ENCODE peak calls at places on chromosomes 12 and 14, in five cellular contexts. J, M, H, B and W are unnamed samples.

GRCh38 chr12:64178122-64178521 is 44.0 kb downstream of the KICS2 start:
- DNase-seq in B (no peak), M (no peak), J (no peak), H (no peak), W (no peak)

GRCh38 chr14:101796479-101796878 is 35.0 kb downstream of the PPP2R5C start:
- DNase-seq in J (no peak), M (no peak), H (no peak), B (no peak), W (no peak)

GRCh38 chr12:12138203-12139154 is 67.7 kb downstream of the BCL2L14 start:
- DNase-seq in H (no peak), B (no peak), M (no peak), J (no peak), W (no peak)

GRCh38 chr14:51845811-51846210 is 14.6 kb upstream of the GNG2 start:
- DNase-seq in B (no peak), H (no peak), M (no peak), J (no peak), W (no peak)

GRCh38 chr12:111174283-111175108 is 194.4 kb downstream of the PHETA1 start:
- DNase-seq in B (no peak), H (no peak), M (no peak), J (no peak), W (no peak)

GRCh38 chr12:50314629-50315312 is 31.5 kb upstream of the LIMA1 start:
- DNase-seq in H (no peak), B (no peak), J (no peak), M (no peak), W (peak; percentile 19)

GRCh38 chr14:22518073-22518472 is 71.0 kb downstream of the DAD1 start:
- DNase-seq in M (no peak), H (no peak), B (no peak), J (no peak), W (no peak)

GRCh38 chr12:94149781-94150482 is 1.6 kb downstream of the PLXNC1 start:
- DNase-seq in M (peak; percentile 60), H (peak; percentile 54), J (peak; percentile 78), B (no peak), W (no peak)

GRCh38 chr12:101256271-101256670 is 23.6 kb upstream of the UTP20 start:
- DNase-seq in M (no peak), H (no peak), B (no peak), J (no peak), W (no peak)

GRCh38 chr14:58082491-58083098 is 69.4 kb downstream of the ARMH4 start:
- DNase-seq in H (no peak), J (no peak), M (no peak), B (no peak), W (peak; percentile 80)

GRCh38 chr12:113065126-113066007 is 8.8 kb downstream of the DTX1 start:
- DNase-seq in M (no peak), B (no peak), J (peak; percentile 64), H (no peak), W (no peak)

GRCh38 chr14:47675489-47676300 is at the start of gene MDGA2:
- DNase-seq in B (no peak), H (no peak), J (peak; percentile 39), M (no peak), W (no peak)

GRCh38 chr12:127145929-127146789 is 1120.8 kb upstream of the TMEM132C start:
- DNase-seq in J (peak; percentile 87), M (peak; percentile 60), H (peak; percentile 75), B (no peak), W (peak; percentile 31)

GRCh38 chr12:14962180-14962579 is 779 bp upstream of the ARHGDIB start:
- DNase-seq in H (no peak), B (no peak), J (no peak), M (no peak), W (no peak)

GRCh38 chr14:46018846-46019420 is 632.6 kb downstream of the RPL10L start:
- DNase-seq in M (no peak), B (no peak), J (no peak), H (no peak), W (no peak)

GRCh38 chr14:102046337-102047278 is 40.2 kb downstream of the HSP90AA1 start:
- DNase-seq in J (peak; percentile 96), B (no peak), H (peak; percentile 88), M (peak; percentile 69), W (no peak)

GRCh38 chr12:39931231-39931630 is 174.7 kb downstream of the SLC2A13 start:
- DNase-seq in B (no peak), J (no peak), H (peak; percentile 47), M (no peak), W (no peak)

GRCh38 chr12:64145226-64145625 is 76.9 kb downstream of the KICS2 start:
- DNase-seq in B (no peak), M (no peak), J (no peak), H (no peak), W (no peak)

GRCh38 chr12:83753882-83754281 is 1067.2 kb downstream of the TMTC2 start:
- DNase-seq in H (no peak), M (no peak), J (no peak), B (no peak), W (no peak)

GRCh38 chr14:27435923-27436674 is 838.3 kb upstream of the NOVA1 start:
- DNase-seq in J (no peak), H (no peak), M (no peak), B (no peak), W (no peak)

GRCh38 chr14:48853159-48853558 is 733.0 kb downstream of the RPS29 start:
- DNase-seq in B (no peak), M (no peak), J (no peak), H (no peak), W (no peak)

DNA sequence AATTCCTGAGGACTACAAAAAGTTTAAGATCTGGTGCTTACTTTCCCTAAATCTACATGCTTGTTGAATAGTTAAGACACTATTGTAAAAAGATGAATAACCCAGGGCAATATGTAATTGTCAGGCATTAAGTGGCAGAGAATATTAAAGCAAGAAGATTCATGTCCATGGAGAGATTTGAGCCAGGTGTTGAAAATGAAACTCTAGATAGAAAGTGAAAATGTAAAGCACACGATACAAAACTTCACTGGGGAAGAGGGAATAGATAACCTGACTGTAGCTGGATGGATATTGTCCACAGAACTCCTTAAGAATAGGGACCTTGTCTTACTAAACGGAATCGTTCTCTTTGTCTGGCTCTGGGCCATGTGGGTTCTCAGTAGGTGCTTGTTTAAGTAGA is 5.0 kb downstream of the CAND1 start:
- DNase-seq in B (no peak), J (no peak), H (no peak), M (no peak), W (no peak)
- H3K4me3 ChIP-seq in B (no peak overlapping the region), J (no peak overlapping the region), H (no peak overlapping the region), M (no peak overlapping the region), W (no peak overlapping the region)

GRCh38 chr14:104117341-104118005 is 20.9 kb upstream of the KIF26A start:
- DNase-seq in J (peak; percentile 42), H (peak; percentile 38), M (no peak), B (no peak), W (no peak)
- H3K36me3 ChIP-seq in J (no peaks in the 10 kb centered on the region), H (no peaks in the 10 kb centered on the region), M (no peaks in the 10 kb centered on the region), B (no peaks in the 10 kb centered on the region), W (no peaks in the 10 kb centered on the region)

GRCh38 chr12:44812062-44812461 is 64.1 kb downstream of the NELL2 start:
- DNase-seq in B (no peak), M (no peak), H (peak; percentile 35), J (no peak), W (no peak)
- TF ChIP-seq CTCF in B (peak; percentile 32), M (no peak), H (no peak), J (no peak), W (peak; percentile 28)

DNA sequence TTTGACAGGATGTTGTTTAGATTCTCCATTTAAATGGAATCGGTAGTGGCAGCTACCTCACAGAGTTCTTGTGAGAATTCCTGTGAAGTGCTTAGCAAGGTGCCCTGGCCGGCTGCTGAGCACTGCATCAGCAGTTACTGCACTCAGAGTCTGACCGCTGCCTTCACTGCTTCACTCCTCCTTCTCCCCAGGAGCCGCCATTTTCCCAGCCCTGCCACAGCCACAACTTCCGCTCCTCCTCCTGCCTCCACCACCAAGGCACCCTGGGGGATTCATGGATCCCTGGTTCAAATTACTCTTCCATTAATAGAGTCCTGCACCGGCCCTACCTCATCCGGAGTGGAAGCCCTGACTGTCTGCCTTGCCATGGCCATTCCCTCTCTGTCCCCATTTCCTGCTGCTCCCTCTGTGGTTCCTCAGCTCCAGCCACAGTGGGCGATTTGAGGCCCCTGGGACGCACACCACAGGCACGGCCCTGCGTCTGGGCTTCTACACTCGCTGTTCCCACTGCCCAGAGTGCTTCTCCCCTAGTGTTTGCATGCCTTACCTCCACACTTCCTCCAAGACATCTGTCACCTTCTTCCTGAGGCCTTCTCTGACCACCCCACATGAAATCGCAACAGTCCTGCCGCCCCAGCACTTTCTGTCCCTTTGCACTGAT is 210.3 kb downstream of the IPO8 start:
- DNase-seq in B (no peak), J (no peak), H (no peak), M (no peak), W (no peak)
- H3K4me3 ChIP-seq in B (no peak overlapping the region), J (no peak overlapping the region), H (no peak overlapping the region), M (no peak overlapping the region), W (no peak overlapping the region)

GRCh38 chr12:104334581-104334980 is 31.0 kb downstream of the EID3 start:
- DNase-seq in J (no peak), M (no peak), B (no peak), H (no peak), W (no peak)

GRCh38 chr12:104336115-104336514 is 32.6 kb downstream of the EID3 start:
- DNase-seq in H (no peak), J (no peak), B (no peak), M (no peak), W (no peak)

GRCh38 chr12:104331376-104331775 is 27.8 kb downstream of the EID3 start:
- DNase-seq in J (no peak), B (no peak), M (no peak), H (no peak), W (no peak)

GRCh38 chr12:104337030-104337558 is 33.6 kb downstream of the EID3 start:
- DNase-seq in B (no peak), M (no peak), H (no peak), J (no peak), W (no peak)

GRCh38 chr12:104333692-104334255 is 30.2 kb downstream of the EID3 start:
- DNase-seq in J (no peak), M (no peak), H (no peak), B (no peak), W (no peak)
- H3K36me3 ChIP-seq in J (peaks cover 98% of the 10 kb centered on the region), M (no peaks in the 10 kb centered on the region), H (peaks cover 8% of the 10 kb centered on the region), B (peaks cover 29% of the 10 kb centered on the region), W (no peaks in the 10 kb centered on the region)

GRCh38 chr12:125773033-125773432 is 707.8 kb downstream of the AACS start:
- DNase-seq in M (no peak), J (no peak), B (no peak), H (no peak), W (no peak)
- TF ChIP-seq CTCF in M (no peak), J (no peak), B (no peak), H (no peak), W (peak; percentile 28)

GRCh38 chr12:93125126-93125525 is 196.0 kb upstream of the EEA1 start:
- DNase-seq in M (no peak), J (no peak), B (no peak), H (no peak), W (no peak)

GRCh38 chr12:93126069-93126474 is 197.0 kb upstream of the EEA1 start:
- DNase-seq in H (no peak), J (no peak), B (no peak), M (no peak), W (no peak)

GRCh38 chr12:93127107-93127560 is 198.0 kb upstream of the EEA1 start:
- DNase-seq in M (no peak), J (peak; percentile 62), B (no peak), H (no peak), W (no peak)

GRCh38 chr12:93128332-93128707 is 199.2 kb upstream of the EEA1 start:
- DNase-seq in B (no peak), J (peak; percentile 42), H (no peak), M (no peak), W (no peak)

GRCh38 chr12:93127582-93128331 is 198.7 kb upstream of the EEA1 start:
- DNase-seq in J (peak; percentile 75), B (no peak), M (peak; percentile 37), H (no peak), W (no peak)
- H3K4me3 ChIP-seq in J (peak overlapping the region; percentile 50), B (no peak overlapping the region), M (no peak overlapping the region), H (no peak overlapping the region), W (no peak overlapping the region)